ENCODE peak calls at places on chromosomes 7 and 10, in nine cellular contexts. O, Q, A, F, X, T, E, W and D are unnamed samples.

GRCh38 chr10:61832866-61833481 is 68.5 kb upstream of the ARID5B start:
- DNase-seq in W (no peak), T (no peak), Q (no peak), F (no peak), A (no peak), O (peak), X (no peak), E (no peak), D (no peak)

GRCh38 chr10:48531486-48531885 is 73.4 kb downstream of the ARHGAP22 start:
- DNase-seq in T (no peak), E (no peak), O (peak), X (no peak), F (no peak), A (no peak), Q (no peak), W (no peak), D (no peak)

GRCh38 chr7:121083138-121083789 is 94.8 kb downstream of the CPED1 start:
- DNase-seq in O (peak), A (no peak), Q (no peak), E (no peak), X (peak), F (no peak), W (no peak), T (no peak), D (no peak)

GRCh38 chr10:20995123-20995978 is 98.2 kb upstream of the NEBL start:
- DNase-seq in T (no peak), E (peak), F (no peak), A (peak), Q (no peak), X (no peak), W (no peak), O (no peak), D (no peak)

GRCh38 chr7:135753616-135754413 is 5.2 kb upstream of the FAM180A start:
- DNase-seq in W (no peak), X (no peak), F (no peak), Q (no peak), E (no peak), O (no peak), A (no peak), T (no peak), D (no peak)

GRCh38 chr10:116241642-116242405 is 31.2 kb downstream of the GFRA1 start:
- DNase-seq in F (no peak), Q (no peak), A (no peak), T (no peak), W (no peak), O (no peak), E (no peak), X (peak), D (no peak)

GRCh38 chr10:97434055-97434454 is 8.1 kb downstream of the PGAM1 start:
- DNase-seq in Q (no peak), E (no peak), W (no peak), O (no peak), A (no peak), F (no peak), T (no peak), X (no peak), D (no peak)

GRCh38 chr10:12350167-12350872 is 973 bp downstream of the CAMK1D start:
- DNase-seq in O (peak), Q (peak), X (peak), W (no peak), E (peak), T (peak), F (no peak), A (peak), D (no peak)

GRCh38 chr10:10209152-10209551 is 808.5 kb upstream of the CELF2 start:
- DNase-seq in T (peak), O (peak), E (peak), A (peak), W (no peak), Q (no peak), F (no peak), X (peak), D (no peak)

GRCh38 chr10:4725917-4726606 is 99.9 kb upstream of the AKR1E2 start:
- DNase-seq in F (no peak), X (peak), W (peak), A (no peak), O (peak), Q (no peak), E (no peak), T (no peak), D (no peak)

GRCh38 chr7:105796365-105796764 is 80.0 kb downstream of the ATXN7L1 start:
- DNase-seq in W (no peak), Q (no peak), F (no peak), X (peak), T (no peak), E (no peak), O (peak), A (no peak), D (no peak)

GRCh38 chr10:73837072-73837471 is 25.7 kb upstream of the NDST2 start:
- DNase-seq in O (peak), Q (no peak), W (no peak), T (no peak), F (no peak), E (no peak), X (peak), A (no peak), D (no peak)

GRCh38 chr7:116955801-116956514 is 2.7 kb downstream of the ST7 start:
- DNase-seq in Q (no peak), E (no peak), F (no peak), O (no peak), X (no peak), T (no peak), W (no peak), A (no peak), D (no peak)

GRCh38 chr10:97321807-97322195 is 2.7 kb downstream of the FRAT1 start:
- DNase-seq in F (no peak), A (peak), W (no peak), Q (no peak), O (no peak), T (no peak), E (no peak), X (no peak), D (no peak)

GRCh38 chr7:98884416-98884815 is 6.1 kb downstream of the TRRAP start:
- DNase-seq in W (no peak), A (no peak), X (no peak), E (no peak), T (no peak), Q (no peak), F (no peak), O (no peak), D (no peak)

GRCh38 chr7:99308461-99309074 is 17.1 kb upstream of the ARPC1A start:
- DNase-seq in E (no peak), W (no peak), A (no peak), X (peak), F (no peak), Q (no peak), T (no peak), O (peak), D (no peak)

GRCh38 chr7:84800846-84801245 is 386.0 kb downstream of the SEMA3D start:
- DNase-seq in X (no peak), F (no peak), E (no peak), W (no peak), Q (no peak), T (no peak), A (no peak), O (no peak), D (no peak)

GRCh38 chr10:48509061-48509772 is 95.7 kb downstream of the ARHGAP22 start:
- DNase-seq in E (no peak), F (no peak), O (no peak), T (no peak), W (no peak), X (no peak), Q (no peak), A (no peak), D (peak)

GRCh38 chr7:5214236-5214635 is 24.2 kb downstream of the WIPI2 start:
- DNase-seq in A (no peak), X (no peak), E (no peak), W (no peak), Q (no peak), T (no peak), F (no peak), O (no peak), D (no peak)

GRCh38 chr10:18140149-18140956 is at the start of gene CACNB2:
- DNase-seq in O (peak), T (peak), A (peak), F (no peak), Q (no peak), X (peak), W (no peak), E (peak), D (peak)

GRCh38 chr10:63261496-63261895 is 128.4 kb downstream of the NRBF2 start:
- DNase-seq in O (no peak), F (no peak), E (no peak), X (no peak), Q (no peak), A (no peak), W (no peak), T (no peak), D (no peak)

GRCh38 chr10:30705625-30706149 is 76.1 kb upstream of the LYZL2 start:
- DNase-seq in F (no peak), W (no peak), T (no peak), E (no peak), O (no peak), A (no peak), Q (no peak), X (no peak), D (no peak)

GRCh38 chr10:21260060-21260792 is 265.3 kb downstream of the SKIDA1 start:
- DNase-seq in X (peak), E (no peak), A (no peak), T (no peak), O (no peak), F (no peak), W (no peak), Q (no peak), D (no peak)

GRCh38 chr10:14128519-14128918 is 202.2 kb downstream of the FRMD4A start:
- DNase-seq in F (no peak), W (no peak), Q (no peak), O (no peak), T (no peak), X (no peak), E (no peak), A (no peak), D (no peak)

GRCh38 chr7:1538544-1539345 is 8.2 kb downstream of the MAFK start:
- DNase-seq in W (no peak), O (no peak), T (no peak), X (no peak), Q (no peak), F (no peak), E (no peak), A (no peak), D (no peak)

GRCh38 chr7:46848944-46849343 is 733.0 kb downstream of the TNS3 start:
- DNase-seq in A (no peak), Q (no peak), F (no peak), T (no peak), E (no peak), O (peak), W (peak), X (no peak), D (no peak)

GRCh38 chr7:123637203-123637602 is 18.5 kb upstream of the LMOD2 start:
- DNase-seq in Q (no peak), T (no peak), O (no peak), E (peak), F (no peak), A (no peak), W (no peak), X (no peak), D (no peak)

GRCh38 chr10:95588025-95588424 is 26.9 kb upstream of the SORBS1 start:
- DNase-seq in F (no peak), O (no peak), E (no peak), A (no peak), T (no peak), W (no peak), Q (no peak), X (no peak), D (no peak)

GRCh38 chr10:118958984-118959916 is 70.3 kb upstream of the NANOS1 start:
- DNase-seq in X (peak), W (peak), F (no peak), E (no peak), A (no peak), Q (no peak), O (peak), T (no peak), D (no peak)

GRCh38 chr10:14507156-14507555 is 176.4 kb upstream of the FRMD4A start:
- DNase-seq in Q (peak), W (no peak), X (no peak), O (no peak), E (no peak), F (no peak), A (no peak), T (no peak), D (no peak)

GRCh38 chr10:114532226-114532625 is 125.8 kb downstream of the ABLIM1 start:
- DNase-seq in X (no peak), E (no peak), W (no peak), F (no peak), O (no peak), T (no peak), Q (no peak), A (no peak), D (no peak)

GRCh38 chr7:79673969-79674368 is 220.5 kb upstream of the MAGI2 start:
- DNase-seq in Q (no peak), W (no peak), T (no peak), O (no peak), X (no peak), F (no peak), E (no peak), A (no peak), D (no peak)

GRCh38 chr7:101743241-101743994 is 74.0 kb upstream of the CUX1 start:
- DNase-seq in F (peak), O (peak), Q (peak), T (peak), W (no peak), X (peak), E (peak), A (peak), D (no peak)

GRCh38 chr10:4073912-4074311 is 288.9 kb upstream of the KLF6 start:
- DNase-seq in Q (no peak), E (no peak), O (peak), A (no peak), W (peak), X (peak), F (no peak), T (no peak), D (no peak)

GRCh38 chr10:31929260-31929985 is 792 bp upstream of the ARHGAP12 start:
- DNase-seq in E (peak), T (peak), O (peak), F (no peak), W (no peak), Q (no peak), A (peak), X (peak), D (peak)

GRCh38 chr7:1030444-1031070 is 13.8 kb upstream of the GPR146 start:
- DNase-seq in X (no peak), Q (no peak), A (no peak), O (no peak), F (no peak), E (no peak), T (no peak), W (no peak), D (no peak)

GRCh38 chr7:47573758-47574472 is 8.0 kb downstream of the TNS3 start:
- DNase-seq in T (no peak), W (peak), O (peak), X (peak), Q (no peak), E (no peak), A (no peak), F (no peak), D (no peak)

GRCh38 chr7:78510580-78511188 is 712.1 kb downstream of the PHTF2 start:
- DNase-seq in F (no peak), O (peak), T (peak), A (peak), E (peak), W (no peak), Q (no peak), X (peak), D (peak)

GRCh38 chr7:130309986-130310385 is 17.0 kb downstream of the CPA4 start:
- DNase-seq in X (no peak), W (no peak), T (no peak), E (no peak), O (no peak), A (no peak), F (no peak), Q (no peak), D (no peak)